ENCODE peak calls at places on chromosomes 4 and X, in six cellular contexts. One of them, this sample, is unnamed.

GRCh38 chrX:101303790-101304189 is 12.7 kb upstream of the TAF7L start:
- DNase-seq in GM12878: no peak
- DNase-seq in HepG2: no peak
- DNase-seq in A549: no peak
- DNase-seq in K562: no peak
- DNase-seq in endothelial cell of umbilical vein: no peak
- DNase-seq in this sample: no peak

GRCh38 chr4:153655928-153656327 is 28.2 kb upstream of the TLR2 start:
- DNase-seq in GM12878: no peak
- DNase-seq in HepG2: no peak
- DNase-seq in A549: no peak
- DNase-seq in K562: no peak
- DNase-seq in endothelial cell of umbilical vein: no peak
- DNase-seq in this sample: peak; percentile 75

GRCh38 chrX:85992811-85993229 is 54.5 kb downstream of the CHM start:
- DNase-seq in GM12878: no peak
- DNase-seq in HepG2: peak; percentile 3
- DNase-seq in A549: no peak
- DNase-seq in K562: no peak
- DNase-seq in endothelial cell of umbilical vein: peak; percentile 22
- DNase-seq in this sample: peak; percentile 1

GRCh38 chr4:7015383-7016035 is 27.7 kb upstream of the TADA2B start:
- DNase-seq in GM12878: no peak
- DNase-seq in HepG2: no peak
- DNase-seq in A549: no peak
- DNase-seq in K562: no peak
- DNase-seq in endothelial cell of umbilical vein: no peak
- DNase-seq in this sample: no peak

GRCh38 chrX:31236231-31236630 is 164.4 kb upstream of the FTHL17 start:
- DNase-seq in GM12878: no peak
- DNase-seq in HepG2: no peak
- DNase-seq in A549: no peak
- DNase-seq in K562: no peak
- DNase-seq in endothelial cell of umbilical vein: no peak
- DNase-seq in this sample: no peak

GRCh38 chrX:74578137-74578536 is 36.3 kb downstream of the RLIM start:
- DNase-seq in GM12878: no peak
- DNase-seq in HepG2: no peak
- DNase-seq in A549: no peak
- DNase-seq in K562: no peak
- DNase-seq in endothelial cell of umbilical vein: no peak
- DNase-seq in this sample: no peak

GRCh38 chrX:149374751-149375150 is 130.4 kb downstream of the IDS start:
- DNase-seq in GM12878: no peak
- DNase-seq in HepG2: no peak
- DNase-seq in A549: no peak
- DNase-seq in K562: no peak
- DNase-seq in endothelial cell of umbilical vein: no peak
- DNase-seq in this sample: no peak

GRCh38 chr4:40976343-40976742 is 226.6 kb downstream of the NSUN7 start:
- DNase-seq in GM12878: no peak
- DNase-seq in HepG2: peak; percentile 57
- DNase-seq in A549: peak; percentile 59
- DNase-seq in K562: peak; percentile 30
- DNase-seq in endothelial cell of umbilical vein: peak; percentile 76
- DNase-seq in this sample: peak; percentile 67

GRCh38 chr4:114180481-114180880 is 201.0 kb upstream of the ARSJ start:
- DNase-seq in GM12878: no peak
- DNase-seq in HepG2: peak; percentile 25
- DNase-seq in A549: peak; percentile 70
- DNase-seq in K562: no peak
- DNase-seq in endothelial cell of umbilical vein: peak; percentile 87
- DNase-seq in this sample: peak; percentile 38

GRCh38 chr4:121221201-121221600 is 57.1 kb upstream of the TNIP3 start:
- DNase-seq in GM12878: no peak
- DNase-seq in HepG2: no peak
- DNase-seq in A549: no peak
- DNase-seq in K562: no peak
- DNase-seq in endothelial cell of umbilical vein: no peak
- DNase-seq in this sample: no peak

GRCh38 chr4:180827610-180828009 is 1415.6 kb upstream of the TENM3 start:
- DNase-seq in GM12878: no peak
- DNase-seq in HepG2: no peak
- DNase-seq in A549: no peak
- DNase-seq in K562: no peak
- DNase-seq in endothelial cell of umbilical vein: no peak
- DNase-seq in this sample: no peak

GRCh38 chr4:27068151-27068862 is 207.7 kb downstream of the STIM2 start:
- DNase-seq in GM12878: no peak
- DNase-seq in HepG2: no peak
- DNase-seq in A549: no peak
- DNase-seq in K562: no peak
- DNase-seq in endothelial cell of umbilical vein: no peak
- DNase-seq in this sample: no peak

GRCh38 chr4:76736434-76736833 is 161.5 kb downstream of the SOWAHB start:
- DNase-seq in GM12878: no peak
- DNase-seq in HepG2: no peak
- DNase-seq in A549: no peak
- DNase-seq in K562: no peak
- DNase-seq in endothelial cell of umbilical vein: no peak
- DNase-seq in this sample: no peak

GRCh38 chr4:53920883-53921282 is 143.5 kb downstream of the CHIC2 start:
- DNase-seq in GM12878: no peak
- DNase-seq in HepG2: no peak
- DNase-seq in A549: no peak
- DNase-seq in K562: no peak
- DNase-seq in endothelial cell of umbilical vein: no peak
- DNase-seq in this sample: no peak

GRCh38 chr4:101197350-101197749 is 150.0 kb downstream of the PPP3CA start:
- DNase-seq in GM12878: no peak
- DNase-seq in HepG2: peak; percentile 57
- DNase-seq in A549: no peak
- DNase-seq in K562: no peak
- DNase-seq in endothelial cell of umbilical vein: no peak
- DNase-seq in this sample: no peak

GRCh38 chr4:15778191-15778741 is at the start of gene CD38:
- DNase-seq in GM12878: peak; percentile 67
- DNase-seq in HepG2: no peak
- DNase-seq in A549: peak; percentile 29
- DNase-seq in K562: no peak
- DNase-seq in endothelial cell of umbilical vein: no peak
- DNase-seq in this sample: peak; percentile 88

GRCh38 chrX:37796805-37797204 is 16.9 kb downstream of the CYBB start:
- DNase-seq in GM12878: no peak
- DNase-seq in HepG2: no peak
- DNase-seq in A549: no peak
- DNase-seq in K562: no peak
- DNase-seq in endothelial cell of umbilical vein: no peak
- DNase-seq in this sample: peak; percentile 88

GRCh38 chr4:8373270-8373972 is 67.1 kb downstream of the ACOX3 start:
- DNase-seq in GM12878: no peak
- DNase-seq in HepG2: no peak
- DNase-seq in A549: no peak
- DNase-seq in K562: no peak
- DNase-seq in endothelial cell of umbilical vein: no peak
- DNase-seq in this sample: no peak

GRCh38 chr4:3790006-3790561 is 23.9 kb downstream of the ADRA2C start:
- DNase-seq in GM12878: no peak
- DNase-seq in HepG2: no peak
- DNase-seq in A549: no peak
- DNase-seq in K562: no peak
- DNase-seq in endothelial cell of umbilical vein: no peak
- DNase-seq in this sample: peak; percentile 38

GRCh38 chrX:11792461-11793421 is 34.7 kb downstream of the MSL3 start:
- DNase-seq in GM12878: peak; percentile 86
- DNase-seq in HepG2: no peak
- DNase-seq in A549: peak; percentile 7
- DNase-seq in K562: no peak
- DNase-seq in endothelial cell of umbilical vein: no peak
- DNase-seq in this sample: no peak

GRCh38 chr4:101853691-101854090 is 63.2 kb downstream of the BANK1 start:
- DNase-seq in GM12878: no peak
- DNase-seq in HepG2: no peak
- DNase-seq in A549: no peak
- DNase-seq in K562: no peak
- DNase-seq in endothelial cell of umbilical vein: no peak
- DNase-seq in this sample: no peak

GRCh38 chr4:80413096-80413495 is 77.6 kb downstream of the CFAP299 start:
- DNase-seq in GM12878: no peak
- DNase-seq in HepG2: no peak
- DNase-seq in A549: no peak
- DNase-seq in K562: no peak
- DNase-seq in endothelial cell of umbilical vein: no peak
- DNase-seq in this sample: no peak

GRCh38 chr4:80409798-80410197 is 74.3 kb downstream of the CFAP299 start:
- DNase-seq in GM12878: no peak
- DNase-seq in HepG2: no peak
- DNase-seq in A549: no peak
- DNase-seq in K562: no peak
- DNase-seq in endothelial cell of umbilical vein: no peak
- DNase-seq in this sample: no peak

GRCh38 chr4:80412322-80412721 is 76.8 kb downstream of the CFAP299 start:
- DNase-seq in GM12878: no peak
- DNase-seq in HepG2: no peak
- DNase-seq in A549: no peak
- DNase-seq in K562: no peak
- DNase-seq in endothelial cell of umbilical vein: no peak
- DNase-seq in this sample: no peak

DNA sequence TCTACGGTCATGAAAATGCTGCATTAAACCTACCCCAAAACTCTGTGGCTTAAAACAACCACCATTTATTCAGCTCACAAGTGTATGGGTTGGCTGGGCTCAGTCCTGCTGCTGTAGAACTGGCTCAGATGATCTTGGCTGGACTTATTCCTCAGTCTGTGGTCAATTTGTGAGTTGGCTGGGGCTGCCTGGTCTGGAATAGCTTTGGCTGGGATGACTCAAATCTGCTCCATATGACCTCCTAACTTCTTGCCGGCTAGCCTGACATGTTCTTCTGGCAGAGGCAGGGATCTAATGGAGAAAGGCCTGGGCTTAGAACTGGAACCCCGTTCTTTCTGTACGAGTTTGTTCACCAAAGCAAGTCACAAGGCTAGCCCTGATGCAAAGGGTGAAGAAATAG is 71.7 kb downstream of the CFAP299 start:
- DNase-seq in GM12878: no peak
- DNase-seq in HepG2: no peak
- DNase-seq in A549: no peak
- DNase-seq in K562: no peak
- DNase-seq in endothelial cell of umbilical vein: no peak
- DNase-seq in this sample: no peak
- TF ChIP-seq MYC in GM12878: no peak
- TF ChIP-seq MYC in HepG2: no peak
- TF ChIP-seq MYC in A549: no peak
- TF ChIP-seq MYC in K562: no peak
- TF ChIP-seq MYC in endothelial cell of umbilical vein: no peak
- TF ChIP-seq MYC in this sample: no peak

GRCh38 chr4:13678186-13678924 is 50.8 kb upstream of the BOD1L1 start:
- DNase-seq in GM12878: no peak
- DNase-seq in HepG2: no peak
- DNase-seq in A549: no peak
- DNase-seq in K562: no peak
- DNase-seq in endothelial cell of umbilical vein: peak; percentile 3
- DNase-seq in this sample: peak; percentile 46
- TF ChIP-seq MYC in GM12878: no peak
- TF ChIP-seq MYC in HepG2: no peak
- TF ChIP-seq MYC in A549: no peak
- TF ChIP-seq MYC in K562: no peak
- TF ChIP-seq MYC in endothelial cell of umbilical vein: no peak
- TF ChIP-seq MYC in this sample: no peak

GRCh38 chrX:133366735-133367134 is 48.6 kb downstream of the GPC4 start:
- DNase-seq in GM12878: no peak
- DNase-seq in HepG2: no peak
- DNase-seq in A549: no peak
- DNase-seq in K562: no peak
- DNase-seq in endothelial cell of umbilical vein: no peak
- DNase-seq in this sample: no peak

GRCh38 chrX:133365886-133366611 is 49.2 kb downstream of the GPC4 start:
- DNase-seq in GM12878: no peak
- DNase-seq in HepG2: no peak
- DNase-seq in A549: no peak
- DNase-seq in K562: no peak
- DNase-seq in endothelial cell of umbilical vein: no peak
- DNase-seq in this sample: no peak

GRCh38 chrX:133364201-133364600 is 51.1 kb downstream of the GPC4 start:
- DNase-seq in GM12878: no peak
- DNase-seq in HepG2: no peak
- DNase-seq in A549: no peak
- DNase-seq in K562: no peak
- DNase-seq in endothelial cell of umbilical vein: no peak
- DNase-seq in this sample: no peak

GRCh38 chrX:133359466-133359865 is 55.8 kb downstream of the GPC4 start:
- DNase-seq in GM12878: no peak
- DNase-seq in HepG2: no peak
- DNase-seq in A549: no peak
- DNase-seq in K562: no peak
- DNase-seq in endothelial cell of umbilical vein: no peak
- DNase-seq in this sample: no peak

GRCh38 chrX:133362538-133362937 is 52.8 kb downstream of the GPC4 start:
- DNase-seq in GM12878: no peak
- DNase-seq in HepG2: no peak
- DNase-seq in A549: no peak
- DNase-seq in K562: no peak
- DNase-seq in endothelial cell of umbilical vein: no peak
- DNase-seq in this sample: no peak
- TF ChIP-seq MYC in GM12878: no peak
- TF ChIP-seq MYC in HepG2: no peak
- TF ChIP-seq MYC in A549: no peak
- TF ChIP-seq MYC in K562: no peak
- TF ChIP-seq MYC in endothelial cell of umbilical vein: no peak
- TF ChIP-seq MYC in this sample: no peak

DNA sequence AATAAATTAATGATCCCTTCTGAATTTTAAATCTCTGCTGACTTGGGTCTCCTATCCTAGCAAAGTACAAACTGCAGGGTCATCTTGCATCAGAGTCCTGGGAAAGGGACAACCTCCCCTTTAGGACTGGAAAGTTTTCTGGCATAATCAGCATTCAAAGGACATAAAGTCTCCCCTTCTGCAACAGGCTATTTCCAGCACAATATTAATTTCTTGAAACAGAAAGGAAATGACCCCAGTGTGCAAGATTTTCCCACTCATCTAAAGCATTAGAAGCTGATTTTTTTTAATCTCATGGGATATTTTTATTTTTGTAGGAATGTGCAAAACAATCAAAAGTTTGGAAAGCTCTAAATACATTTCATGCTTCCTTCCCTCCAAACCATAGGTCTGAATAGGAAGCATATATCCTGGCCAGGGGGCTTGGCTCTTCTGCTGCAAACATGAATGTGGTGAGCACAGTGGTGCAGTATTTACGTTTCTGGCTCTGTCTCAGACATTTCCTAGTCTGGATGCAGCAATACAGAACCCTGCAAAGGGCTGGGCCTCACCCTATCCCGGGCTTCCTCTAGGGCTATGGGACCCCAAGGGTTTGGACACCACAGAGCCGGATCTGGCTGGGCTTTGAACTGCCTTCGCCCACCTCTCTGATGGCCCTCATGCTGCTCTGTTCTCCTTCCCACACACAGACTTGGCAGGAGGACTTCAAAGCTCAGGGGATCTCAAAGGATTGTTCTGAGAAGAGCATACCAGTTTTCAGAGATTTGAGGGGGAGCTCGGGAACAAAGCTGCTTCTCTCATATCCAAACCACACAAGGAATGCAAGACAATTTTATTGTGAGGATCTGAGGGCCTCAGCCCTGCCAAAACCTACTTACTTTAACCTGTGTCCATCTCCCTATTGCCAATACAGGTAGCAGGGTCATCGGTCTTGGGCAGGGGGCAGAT is 64.9 kb downstream of the POLR2B start:
- DNase-seq in GM12878: no peak
- DNase-seq in HepG2: no peak
- DNase-seq in A549: no peak
- DNase-seq in K562: no peak
- DNase-seq in endothelial cell of umbilical vein: peak; percentile 82
- DNase-seq in this sample: no peak
- TF ChIP-seq MYC in GM12878: no peak
- TF ChIP-seq MYC in HepG2: no peak
- TF ChIP-seq MYC in A549: no peak
- TF ChIP-seq MYC in K562: no peak
- TF ChIP-seq MYC in endothelial cell of umbilical vein: no peak
- TF ChIP-seq MYC in this sample: no peak

This sample was measured in NB4.